ENCODE peak calls at places on chromosomes 3 and 15, in ten cellular contexts. One of them, this sample, is unnamed. For H3K9me3 and H3K36me3, the result is how much of the 10 kb centered on the place peaks cover.

GRCh38 chr3:152258448-152259302 is 10.1 kb upstream of the MBNL1 start:
- DNase-seq in astrocyte: peak
- DNase-seq in neuronal stem cell: no peak
- DNase-seq in adrenal gland: peak
- DNase-seq in ovary: peak
- DNase-seq in A673: no peak
- DNase-seq in aorta: peak
- DNase-seq in mucosa of descending colon: peak
- DNase-seq in tibial artery: peak
- DNase-seq in testis: peak
- DNase-seq in this sample: no peak

GRCh38 chr3:66179813-66180212 is 41.0 kb upstream of the SLC25A26 start:
- DNase-seq in adrenal gland: no peak
- DNase-seq in ovary: no peak
- DNase-seq in astrocyte: peak
- DNase-seq in neuronal stem cell: no peak
- DNase-seq in mucosa of descending colon: no peak
- DNase-seq in tibial artery: no peak
- DNase-seq in aorta: no peak
- DNase-seq in testis: no peak
- DNase-seq in A673: no peak
- DNase-seq in this sample: no peak

GRCh38 chr3:28752290-28752689 is 403.7 kb upstream of the AZI2 start:
- DNase-seq in mucosa of descending colon: no peak
- DNase-seq in astrocyte: no peak
- DNase-seq in ovary: no peak
- DNase-seq in A673: no peak
- DNase-seq in tibial artery: no peak
- DNase-seq in aorta: no peak
- DNase-seq in neuronal stem cell: no peak
- DNase-seq in adrenal gland: no peak
- DNase-seq in testis: no peak
- DNase-seq in this sample: no peak

GRCh38 chr3:53324011-53324544 is 23.3 kb downstream of the DCP1A start:
- DNase-seq in aorta: no peak
- DNase-seq in adrenal gland: no peak
- DNase-seq in ovary: no peak
- DNase-seq in tibial artery: no peak
- DNase-seq in A673: no peak
- DNase-seq in mucosa of descending colon: no peak
- DNase-seq in testis: peak
- DNase-seq in astrocyte: peak
- DNase-seq in neuronal stem cell: no peak
- DNase-seq in this sample: no peak

GRCh38 chr15:57769266-57769665 is 62.8 kb downstream of the POLR2M start:
- DNase-seq in mucosa of descending colon: no peak
- DNase-seq in tibial artery: peak
- DNase-seq in testis: peak
- DNase-seq in adrenal gland: no peak
- DNase-seq in neuronal stem cell: no peak
- DNase-seq in ovary: no peak
- DNase-seq in aorta: peak
- DNase-seq in astrocyte: no peak
- DNase-seq in A673: no peak
- DNase-seq in this sample: no peak

GRCh38 chr3:14428087-14429067 is 26.0 kb downstream of the SLC6A6 start:
- DNase-seq in adrenal gland: peak
- DNase-seq in testis: no peak
- DNase-seq in A673: no peak
- DNase-seq in aorta: no peak
- DNase-seq in neuronal stem cell: no peak
- DNase-seq in mucosa of descending colon: peak
- DNase-seq in ovary: no peak
- DNase-seq in astrocyte: no peak
- DNase-seq in tibial artery: no peak
- DNase-seq in this sample: no peak

GRCh38 chr3:139326131-139326530 is 17.7 kb upstream of the MRPS22 start:
- DNase-seq in aorta: no peak
- DNase-seq in neuronal stem cell: no peak
- DNase-seq in ovary: no peak
- DNase-seq in astrocyte: no peak
- DNase-seq in tibial artery: no peak
- DNase-seq in testis: no peak
- DNase-seq in mucosa of descending colon: no peak
- DNase-seq in adrenal gland: no peak
- DNase-seq in A673: no peak
- DNase-seq in this sample: peak

GRCh38 chr3:149579161-149579560 is 78.7 kb downstream of the WWTR1 start:
- DNase-seq in neuronal stem cell: no peak
- DNase-seq in adrenal gland: no peak
- DNase-seq in A673: no peak
- DNase-seq in astrocyte: no peak
- DNase-seq in testis: no peak
- DNase-seq in aorta: no peak
- DNase-seq in tibial artery: no peak
- DNase-seq in mucosa of descending colon: no peak
- DNase-seq in ovary: no peak
- DNase-seq in this sample: no peak

GRCh38 chr15:31077181-31077580 is 24.3 kb downstream of the TRPM1 start:
- DNase-seq in astrocyte: no peak
- DNase-seq in mucosa of descending colon: no peak
- DNase-seq in A673: no peak
- DNase-seq in neuronal stem cell: no peak
- DNase-seq in ovary: no peak
- DNase-seq in testis: no peak
- DNase-seq in adrenal gland: no peak
- DNase-seq in tibial artery: no peak
- DNase-seq in aorta: no peak
- DNase-seq in this sample: no peak

GRCh38 chr15:80585544-80586018 is 109.5 kb upstream of the ABHD17C start:
- DNase-seq in testis: no peak
- DNase-seq in A673: no peak
- DNase-seq in astrocyte: no peak
- DNase-seq in ovary: no peak
- DNase-seq in aorta: no peak
- DNase-seq in adrenal gland: no peak
- DNase-seq in tibial artery: peak
- DNase-seq in neuronal stem cell: no peak
- DNase-seq in mucosa of descending colon: no peak
- DNase-seq in this sample: peak

GRCh38 chr3:195195321-195196209 is 75.4 kb downstream of the XXYLT1 start:
- DNase-seq in adrenal gland: no peak
- DNase-seq in tibial artery: no peak
- DNase-seq in A673: peak
- DNase-seq in astrocyte: no peak
- DNase-seq in aorta: no peak
- DNase-seq in ovary: peak
- DNase-seq in mucosa of descending colon: no peak
- DNase-seq in neuronal stem cell: peak
- DNase-seq in testis: no peak
- DNase-seq in this sample: peak

GRCh38 chr15:51193526-51193925 is 98.8 kb upstream of the TNFAIP8L3 start:
- DNase-seq in ovary: no peak
- DNase-seq in testis: no peak
- DNase-seq in aorta: peak
- DNase-seq in astrocyte: no peak
- DNase-seq in adrenal gland: no peak
- DNase-seq in A673: no peak
- DNase-seq in tibial artery: no peak
- DNase-seq in mucosa of descending colon: no peak
- DNase-seq in neuronal stem cell: no peak
- DNase-seq in this sample: no peak

GRCh38 chr3:19702416-19703078 is 231.5 kb downstream of the EFHB start:
- DNase-seq in aorta: peak
- DNase-seq in neuronal stem cell: no peak
- DNase-seq in ovary: no peak
- DNase-seq in astrocyte: no peak
- DNase-seq in mucosa of descending colon: peak
- DNase-seq in tibial artery: no peak
- DNase-seq in adrenal gland: no peak
- DNase-seq in A673: no peak
- DNase-seq in testis: peak
- DNase-seq in this sample: no peak
- H3K9me3 ChIP-seq in aorta: under half
- H3K9me3 ChIP-seq in neuronal stem cell: under half
- H3K9me3 ChIP-seq in ovary: under half
- H3K9me3 ChIP-seq in astrocyte: under half
- H3K9me3 ChIP-seq in mucosa of descending colon: under half
- H3K9me3 ChIP-seq in tibial artery: under half
- H3K9me3 ChIP-seq in adrenal gland: under half
- H3K9me3 ChIP-seq in A673: under half
- H3K9me3 ChIP-seq in testis: under half
- H3K9me3 ChIP-seq in this sample: under half

GRCh38 chr3:130699765-130700164 is 46.9 kb downstream of the PIK3R4 start:
- DNase-seq in neuronal stem cell: no peak
- DNase-seq in aorta: no peak
- DNase-seq in astrocyte: no peak
- DNase-seq in ovary: no peak
- DNase-seq in testis: no peak
- DNase-seq in A673: peak
- DNase-seq in mucosa of descending colon: no peak
- DNase-seq in adrenal gland: no peak
- DNase-seq in tibial artery: no peak
- DNase-seq in this sample: no peak

GRCh38 chr3:130705501-130705900 is 41.1 kb downstream of the PIK3R4 start:
- DNase-seq in neuronal stem cell: no peak
- DNase-seq in testis: no peak
- DNase-seq in aorta: no peak
- DNase-seq in tibial artery: no peak
- DNase-seq in ovary: no peak
- DNase-seq in astrocyte: no peak
- DNase-seq in mucosa of descending colon: no peak
- DNase-seq in adrenal gland: no peak
- DNase-seq in A673: no peak
- DNase-seq in this sample: no peak

GRCh38 chr3:130700541-130700940 is 46.1 kb downstream of the PIK3R4 start:
- DNase-seq in testis: no peak
- DNase-seq in astrocyte: peak
- DNase-seq in ovary: no peak
- DNase-seq in A673: peak
- DNase-seq in adrenal gland: no peak
- DNase-seq in mucosa of descending colon: no peak
- DNase-seq in tibial artery: peak
- DNase-seq in neuronal stem cell: no peak
- DNase-seq in aorta: no peak
- DNase-seq in this sample: no peak

GRCh38 chr3:130707914-130708601 is 38.6 kb downstream of the PIK3R4 start:
- DNase-seq in adrenal gland: no peak
- DNase-seq in testis: no peak
- DNase-seq in tibial artery: no peak
- DNase-seq in neuronal stem cell: no peak
- DNase-seq in aorta: no peak
- DNase-seq in A673: no peak
- DNase-seq in mucosa of descending colon: no peak
- DNase-seq in astrocyte: no peak
- DNase-seq in ovary: no peak
- DNase-seq in this sample: no peak

DNA sequence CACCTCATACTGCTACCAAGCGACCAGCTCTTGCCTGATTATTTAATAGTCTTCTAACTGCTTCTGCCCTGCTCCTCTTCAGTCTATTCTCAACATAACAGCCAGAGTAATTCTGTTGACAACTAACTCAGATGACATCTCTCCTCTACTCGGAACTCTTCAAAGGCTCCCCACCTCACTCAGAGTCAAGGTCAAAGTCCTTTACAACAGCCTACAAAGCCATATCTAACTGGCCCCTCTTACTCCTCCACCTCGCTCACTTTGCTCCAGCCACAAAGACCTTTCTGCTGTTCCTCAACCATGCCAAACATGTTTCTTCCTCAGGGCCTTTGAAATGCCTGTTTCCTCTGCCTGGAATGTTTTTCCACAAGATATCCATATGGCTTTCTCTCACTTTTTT is 43.6 kb downstream of the PIK3R4 start:
- DNase-seq in A673: no peak
- DNase-seq in astrocyte: no peak
- DNase-seq in tibial artery: no peak
- DNase-seq in mucosa of descending colon: no peak
- DNase-seq in aorta: no peak
- DNase-seq in ovary: no peak
- DNase-seq in neuronal stem cell: no peak
- DNase-seq in adrenal gland: no peak
- DNase-seq in testis: no peak
- DNase-seq in this sample: no peak
- H3K36me3 ChIP-seq in A673: under half
- H3K36me3 ChIP-seq in astrocyte: under half
- H3K36me3 ChIP-seq in tibial artery: under half
- H3K36me3 ChIP-seq in mucosa of descending colon: under half
- H3K36me3 ChIP-seq in aorta: under half
- H3K36me3 ChIP-seq in ovary: under half
- H3K36me3 ChIP-seq in neuronal stem cell: under half
- H3K36me3 ChIP-seq in adrenal gland: under half
- H3K36me3 ChIP-seq in testis: under half
- H3K36me3 ChIP-seq in this sample: half or more

GRCh38 chr15:98830034-98830634 is 177.5 kb downstream of the PGPEP1L start:
- DNase-seq in mucosa of descending colon: no peak
- DNase-seq in neuronal stem cell: no peak
- DNase-seq in ovary: no peak
- DNase-seq in adrenal gland: no peak
- DNase-seq in A673: no peak
- DNase-seq in astrocyte: no peak
- DNase-seq in aorta: no peak
- DNase-seq in testis: no peak
- DNase-seq in tibial artery: no peak
- DNase-seq in this sample: peak
- H3K9me3 ChIP-seq in mucosa of descending colon: under half
- H3K9me3 ChIP-seq in neuronal stem cell: under half
- H3K9me3 ChIP-seq in ovary: under half
- H3K9me3 ChIP-seq in adrenal gland: under half
- H3K9me3 ChIP-seq in A673: half or more
- H3K9me3 ChIP-seq in astrocyte: under half
- H3K9me3 ChIP-seq in aorta: under half
- H3K9me3 ChIP-seq in testis: under half
- H3K9me3 ChIP-seq in tibial artery: under half
- H3K9me3 ChIP-seq in this sample: half or more

GRCh38 chr3:155497930-155498647 is 204.6 kb upstream of the STRIT1 start:
- DNase-seq in aorta: no peak
- DNase-seq in tibial artery: no peak
- DNase-seq in astrocyte: peak
- DNase-seq in ovary: no peak
- DNase-seq in neuronal stem cell: no peak
- DNase-seq in mucosa of descending colon: no peak
- DNase-seq in A673: no peak
- DNase-seq in testis: no peak
- DNase-seq in adrenal gland: no peak
- DNase-seq in this sample: no peak
- H3K36me3 ChIP-seq in aorta: under half
- H3K36me3 ChIP-seq in tibial artery: under half
- H3K36me3 ChIP-seq in astrocyte: under half
- H3K36me3 ChIP-seq in ovary: under half
- H3K36me3 ChIP-seq in neuronal stem cell: under half
- H3K36me3 ChIP-seq in mucosa of descending colon: under half
- H3K36me3 ChIP-seq in A673: under half
- H3K36me3 ChIP-seq in testis: under half
- H3K36me3 ChIP-seq in adrenal gland: under half
- H3K36me3 ChIP-seq in this sample: under half